ENCODE peak calls at places on chromosomes 11 and 22, in six cellular contexts. A, N, T, Y, E and X are unnamed samples.
A peak's percentile ranks its signal among the peaks of the same experiment; 100 is the strongest.

GRCh38 chr22:50660306-50660705 is 12.3 kb upstream of the SHANK3 start:
- DNase-seq in E (no peak), N (no peak), A (no peak), Y (no peak), T (no peak), X (no peak)

GRCh38 chr11:122317337-122317736 is 201.3 kb upstream of the BLID start:
- DNase-seq in Y (peak; percentile 21), E (peak; percentile 28), A (peak; percentile 74), T (no peak), N (no peak), X (no peak)

GRCh38 chr11:59437770-59438169 is 1.5 kb downstream of the OR5A1 start:
- DNase-seq in T (no peak), E (no peak), N (no peak), A (no peak), Y (no peak), X (no peak)

GRCh38 chr11:114156131-114156581 is 96.6 kb downstream of the ZBTB16 start:
- DNase-seq in A (no peak), T (no peak), Y (no peak), N (no peak), E (no peak), X (no peak)

GRCh38 chr11:70034740-70035365 is 43.3 kb upstream of the ANO1 start:
- DNase-seq in T (no peak), Y (no peak), N (no peak), A (no peak), E (no peak), X (no peak)

GRCh38 chr22:30205281-30206115 is 41.1 kb downstream of the LIF start:
- DNase-seq in E (peak; percentile 96), A (peak; percentile 84), T (no peak), Y (peak; percentile 99), N (no peak), X (no peak)

GRCh38 chr11:36186340-36186739 is 102.9 kb downstream of the COMMD9 start:
- DNase-seq in A (no peak), Y (peak; percentile 86), T (no peak), N (no peak), E (peak; percentile 84), X (no peak)

GRCh38 chr11:1839924-1840779 is 1.4 kb downstream of the TNNI2 start:
- DNase-seq in Y (no peak), A (no peak), T (peak; percentile 5), N (peak; percentile 23), E (no peak), X (peak; percentile 32)

GRCh38 chr22:40436460-40437431 is 66.4 kb downstream of the SGSM3 start:
- DNase-seq in E (peak; percentile 79), A (no peak), N (peak; percentile 56), Y (peak; percentile 69), T (no peak), X (no peak)

GRCh38 chr22:31081963-31082605 is 966 bp downstream of the SMTN start:
- DNase-seq in A (no peak), N (no peak), Y (peak; percentile 84), E (peak; percentile 67), T (no peak), X (no peak)

GRCh38 chr11:35615911-35616900 is 2.1 kb upstream of the FJX1 start:
- DNase-seq in Y (peak; percentile 85), E (peak; percentile 79), A (no peak), T (no peak), N (peak; percentile 89), X (peak; percentile 56)

GRCh38 chr22:30947821-30948454 is 20.6 kb downstream of the MORC2 start:
- DNase-seq in A (no peak), Y (peak; percentile 73), N (peak; percentile 71), E (peak; percentile 61), T (no peak), X (no peak)

GRCh38 chr11:128803440-128803839 is 63.7 kb downstream of the KCNJ1 start:
- DNase-seq in N (no peak), Y (no peak), T (no peak), A (no peak), E (no peak), X (no peak)

GRCh38 chr22:19086417-19086816 is 35.8 kb downstream of the DGCR2 start:
- DNase-seq in T (no peak), E (no peak), A (no peak), N (no peak), Y (no peak), X (no peak)

GRCh38 chr11:2885676-2886081 is at the start of gene CDKN1C:
- DNase-seq in Y (peak; percentile 92), N (peak; percentile 90), T (peak; percentile 85), E (peak; percentile 77), A (no peak), X (peak; percentile 93)

GRCh38 chr11:27557223-27557622 is 50.7 kb upstream of the LIN7C start:
- DNase-seq in N (no peak), Y (no peak), T (no peak), A (no peak), E (peak; percentile 33), X (no peak)

GRCh38 chr11:44625759-44626523 is 60.5 kb downstream of the CD82 start:
- DNase-seq in E (no peak), T (no peak), Y (no peak), N (no peak), A (no peak), X (peak; percentile 10)

GRCh38 chr11:6012055-6012668 is 5.4 kb upstream of the OR56A4 start:
- DNase-seq in T (no peak), Y (no peak), A (no peak), E (no peak), N (no peak), X (no peak)

GRCh38 chr11:75783416-75784084 is 15.0 kb downstream of the DGAT2 start:
- DNase-seq in A (no peak), T (no peak), Y (no peak), N (no peak), E (no peak), X (no peak)

GRCh38 chr11:124865181-124865901 is at the start of gene ROBO3:
- DNase-seq in A (no peak), N (no peak), T (no peak), Y (peak; percentile 38), E (no peak), X (no peak)

GRCh38 chr11:112017538-112017937 is 7.7 kb upstream of the DLAT start:
- DNase-seq in A (peak; percentile 48), Y (peak; percentile 69), E (peak; percentile 79), T (no peak), N (no peak), X (no peak)

GRCh38 chr11:82927264-82927880 is 25.8 kb downstream of the DDIAS start:
- DNase-seq in Y (peak; percentile 77), A (peak; percentile 22), T (peak; percentile 2), N (peak; percentile 60), E (peak; percentile 60), X (peak; percentile 36)

GRCh38 chr11:73167555-73167954 is 25.4 kb upstream of the FCHSD2 start:
- DNase-seq in E (no peak), T (no peak), A (no peak), Y (no peak), N (no peak), X (no peak)

GRCh38 chr11:30017467-30017895 is 651 bp upstream of the KCNA4 start:
- DNase-seq in A (no peak), N (no peak), T (no peak), Y (no peak), E (no peak), X (no peak)